ENCODE peak calls at places on chromosomes 6 and 20, in six cellular contexts. I is HCT116, N is WTC11, X is H1, D is GM12878, M is K562. Z is an unnamed sample.

GRCh38 chr20:48821261-48821910 is 6.4 kb downstream of the PREX1 start:
- DNase-seq in D (no peak), M (no peak), X (no peak), N (no peak), I (no peak), Z (no peak)

GRCh38 chr6:170045563-170045960 is 245.3 kb downstream of the DLL1 start:
- DNase-seq in M (no peak), X (no peak), I (no peak), D (no peak), N (no peak), Z (no peak)

GRCh38 chr20:30816182-30816645 is 441.2 kb upstream of the DEFB115 start:
- DNase-seq in X (no peak), I (no peak), D (no peak), N (peak), M (peak), Z (no peak)

GRCh38 chr6:797479-798077 is 104.6 kb upstream of the EXOC2 start:
- DNase-seq in D (no peak), I (peak), M (peak), N (peak), X (peak), Z (peak)

GRCh38 chr20:19746396-19746795 is 11.7 kb upstream of the RIN2 start:
- DNase-seq in N (no peak), M (no peak), X (no peak), I (no peak), D (no peak), Z (no peak)

GRCh38 chr20:14935285-14935684 is 597.9 kb upstream of the FLRT3 start:
- DNase-seq in X (no peak), I (no peak), D (no peak), M (no peak), N (no peak), Z (no peak)

GRCh38 chr6:160882741-160883340 is 108.7 kb upstream of the MAP3K4 start:
- DNase-seq in X (no peak), M (no peak), N (no peak), I (no peak), D (no peak), Z (no peak)

GRCh38 chr6:24454452-24454851 is 34.9 kb downstream of the GPLD1 start:
- DNase-seq in D (no peak), X (no peak), N (no peak), I (no peak), M (no peak), Z (no peak)

GRCh38 chr6:14059791-14060436 is 57.7 kb upstream of the CD83 start:
- DNase-seq in M (no peak), N (no peak), I (no peak), D (no peak), X (no peak), Z (no peak)

GRCh38 chr6:146912730-146913680 is 291.2 kb upstream of the STXBP5 start:
- DNase-seq in I (no peak), X (no peak), M (no peak), N (no peak), D (no peak), Z (no peak)

GRCh38 chr6:109455161-109455501 is 441 bp downstream of the MICAL1 start:
- DNase-seq in N (peak), X (no peak), I (no peak), D (no peak), M (no peak), Z (no peak)

GRCh38 chr6:41576667-41577066 is 30.5 kb downstream of the FOXP4 start:
- DNase-seq in I (no peak), M (no peak), X (no peak), N (no peak), D (no peak), Z (no peak)

GRCh38 chr6:104884867-104885517 is 25.3 kb upstream of the HACE1 start:
- DNase-seq in N (peak), M (no peak), X (no peak), I (no peak), D (no peak), Z (no peak)

GRCh38 chr6:142761756-142762155 is 183.2 kb downstream of the HIVEP2 start:
- DNase-seq in I (no peak), D (no peak), M (no peak), N (no peak), X (no peak), Z (no peak)

GRCh38 chr6:51930602-51931001 is 156.8 kb downstream of the PKHD1 start:
- DNase-seq in D (no peak), X (no peak), N (no peak), I (no peak), M (no peak), Z (no peak)

GRCh38 chr6:35919827-35920751 is 809 bp downstream of the SRPK1 start:
- DNase-seq in D (no peak), I (no peak), X (peak), M (peak), N (peak), Z (peak)

GRCh38 chr20:38125157-38126056 is 39.7 kb downstream of the TGM2 start:
- DNase-seq in D (no peak), I (no peak), N (no peak), X (peak), M (no peak), Z (peak)

GRCh38 chr20:11585752-11586352 is 331.8 kb upstream of the BTBD3 start:
- DNase-seq in I (peak), M (no peak), D (no peak), X (no peak), N (no peak), Z (peak)

GRCh38 chr6:169556758-169557505 is 144.9 kb downstream of the WDR27 start:
- DNase-seq in I (no peak), M (no peak), D (peak), X (no peak), N (no peak), Z (no peak)

GRCh38 chr6:29142349-29142748 is 28.4 kb upstream of the OR2J2 start:
- DNase-seq in X (no peak), I (no peak), M (no peak), D (no peak), N (no peak), Z (no peak)

GRCh38 chr6:135932651-135933050 is 81.2 kb downstream of the PDE7B start:
- DNase-seq in X (no peak), I (no peak), M (no peak), N (no peak), D (no peak), Z (no peak)

GRCh38 chr6:105759015-105759414 is 327.1 kb upstream of the PRDM1 start:
- DNase-seq in M (no peak), X (no peak), I (no peak), N (no peak), D (no peak), Z (no peak)

GRCh38 chr20:62816031-62816878 is 595 bp upstream of the COL9A3 start:
- DNase-seq in X (peak), N (peak), I (no peak), M (no peak), D (no peak), Z (no peak)

DNA sequence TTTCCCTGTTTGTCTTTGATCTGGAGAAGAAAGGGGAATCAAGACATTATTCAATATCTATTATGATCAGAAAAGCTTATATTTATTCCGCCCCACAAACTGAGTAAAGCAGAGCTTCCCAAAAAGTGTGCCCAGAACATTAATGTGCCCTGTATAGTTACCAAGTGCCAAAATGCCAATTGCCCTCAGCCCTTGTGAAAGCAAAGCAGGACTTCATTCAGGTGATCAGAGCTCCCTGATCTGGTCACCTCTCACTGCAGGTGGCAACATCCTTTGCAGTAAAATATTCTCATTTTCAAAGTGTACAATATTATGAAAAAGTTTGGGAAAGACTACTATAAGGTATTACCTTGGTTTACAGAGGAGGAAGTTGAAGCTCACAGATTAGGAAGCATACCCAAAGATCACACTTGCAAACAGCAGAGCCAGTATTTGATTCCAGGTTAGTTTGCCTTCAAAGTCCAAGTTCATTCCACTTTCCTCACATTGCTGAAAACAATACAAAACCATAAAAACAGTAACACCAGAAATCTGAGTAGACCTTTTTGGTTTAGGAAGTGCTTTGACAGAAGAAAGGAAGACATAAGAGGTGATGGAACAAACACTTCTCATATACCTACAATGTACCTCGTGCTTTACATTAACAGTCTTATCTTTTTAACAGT is 19.6 kb upstream of the GCLC start:
- DNase-seq in I (no peak), D (no peak), M (no peak), X (no peak), N (no peak), Z (no peak)
- TF ChIP-seq ATF3 in I (no peak), D (no peak), M (no peak), X (no peak), N (no peak), Z (no peak)

GRCh38 chr6:157143885-157144795 is 179.2 kb downstream of the TMEM242 start:
- DNase-seq in D (no peak), X (no peak), N (no peak), I (no peak), M (no peak), Z (no peak)
- TF ChIP-seq ATF3 in D (no peak), X (no peak), N (no peak), I (no peak), M (no peak), Z (no peak)

GRCh38 chr20:23393999-23394775 is 27.1 kb downstream of the NAPB start:
- DNase-seq in D (no peak), I (no peak), N (no peak), M (no peak), X (no peak), Z (no peak)

GRCh38 chr20:23396961-23397620 is 24.2 kb downstream of the NAPB start:
- DNase-seq in M (no peak), N (no peak), X (no peak), D (no peak), I (no peak), Z (no peak)

GRCh38 chr20:23399568-23400241 is 21.6 kb downstream of the NAPB start:
- DNase-seq in N (no peak), X (no peak), M (peak), D (no peak), I (no peak), Z (no peak)

GRCh38 chr20:23401051-23401450 is 20.2 kb downstream of the NAPB start:
- DNase-seq in D (no peak), M (no peak), N (no peak), I (no peak), X (no peak), Z (no peak)

GRCh38 chr20:23397961-23398360 is 23.3 kb downstream of the NAPB start:
- DNase-seq in I (no peak), X (no peak), D (no peak), M (no peak), N (no peak), Z (no peak)
- TF ChIP-seq ATF3 in I (no peak), X (no peak), D (no peak), M (no peak), N (no peak), Z (no peak)

DNA sequence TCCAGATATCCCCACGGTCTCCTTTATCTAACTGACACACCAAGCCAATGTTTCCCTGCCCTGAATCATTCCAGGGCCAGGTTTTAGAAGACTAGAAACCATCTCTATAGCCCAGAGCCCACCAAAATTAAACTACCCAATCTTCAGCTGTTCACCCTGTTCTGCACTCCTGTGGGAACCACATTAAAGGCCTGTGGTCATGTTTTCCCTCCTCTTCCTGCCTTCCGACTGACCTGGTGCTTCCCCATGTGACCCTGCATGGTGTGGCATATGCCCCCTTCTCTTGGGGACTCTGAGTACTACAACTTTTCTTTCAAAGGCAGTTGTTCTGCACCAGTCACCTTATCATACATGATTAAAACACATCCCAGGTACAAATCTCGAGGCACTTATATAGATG is 155.0 kb downstream of the TMEM200A start:
- DNase-seq in M (no peak), X (no peak), D (no peak), N (no peak), I (no peak), Z (no peak)
- TF ChIP-seq ATF3 in M (no peak), X (no peak), D (no peak), N (no peak), I (no peak), Z (no peak)

GRCh38 chr6:21808551-21809181 is 215.1 kb downstream of the SOX4 start:
- DNase-seq in N (no peak), X (no peak), D (no peak), M (no peak), I (no peak), Z (no peak)
- TF ChIP-seq ATF3 in N (no peak), X (no peak), D (no peak), M (no peak), I (no peak), Z (no peak)

GRCh38 chr6:139580592-139581484 is 206.4 kb upstream of the CITED2 start:
- DNase-seq in D (peak), X (no peak), I (no peak), N (no peak), M (no peak), Z (no peak)
- TF ChIP-seq ATF3 in D (no peak), X (no peak), I (no peak), N (no peak), M (no peak), Z (no peak)

DNA sequence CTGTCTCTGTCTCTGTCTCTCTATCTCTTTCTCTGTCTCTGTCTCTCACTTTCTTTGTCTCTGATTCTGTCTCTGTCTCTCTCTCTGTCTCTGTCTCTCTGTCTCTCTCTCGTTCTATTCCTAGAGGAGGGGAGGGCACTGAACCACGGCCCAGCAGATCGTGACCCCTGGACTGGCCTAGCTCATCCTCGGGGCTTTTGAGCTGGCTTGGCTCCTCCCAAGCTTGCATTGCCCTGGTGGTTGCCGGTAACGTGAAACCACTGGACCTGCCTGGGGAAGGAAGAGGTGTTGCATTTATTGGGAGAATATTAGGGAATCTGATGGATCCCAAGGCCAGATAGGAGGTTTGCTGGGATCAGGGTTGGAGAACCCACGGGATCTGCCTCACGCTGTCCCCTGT is 228.1 kb downstream of the TTLL2 start:
- DNase-seq in I (no peak), M (no peak), D (no peak), N (no peak), X (no peak), Z (no peak)
- TF ChIP-seq ATF3 in I (no peak), M (no peak), D (no peak), N (no peak), X (no peak), Z (no peak)

DNA sequence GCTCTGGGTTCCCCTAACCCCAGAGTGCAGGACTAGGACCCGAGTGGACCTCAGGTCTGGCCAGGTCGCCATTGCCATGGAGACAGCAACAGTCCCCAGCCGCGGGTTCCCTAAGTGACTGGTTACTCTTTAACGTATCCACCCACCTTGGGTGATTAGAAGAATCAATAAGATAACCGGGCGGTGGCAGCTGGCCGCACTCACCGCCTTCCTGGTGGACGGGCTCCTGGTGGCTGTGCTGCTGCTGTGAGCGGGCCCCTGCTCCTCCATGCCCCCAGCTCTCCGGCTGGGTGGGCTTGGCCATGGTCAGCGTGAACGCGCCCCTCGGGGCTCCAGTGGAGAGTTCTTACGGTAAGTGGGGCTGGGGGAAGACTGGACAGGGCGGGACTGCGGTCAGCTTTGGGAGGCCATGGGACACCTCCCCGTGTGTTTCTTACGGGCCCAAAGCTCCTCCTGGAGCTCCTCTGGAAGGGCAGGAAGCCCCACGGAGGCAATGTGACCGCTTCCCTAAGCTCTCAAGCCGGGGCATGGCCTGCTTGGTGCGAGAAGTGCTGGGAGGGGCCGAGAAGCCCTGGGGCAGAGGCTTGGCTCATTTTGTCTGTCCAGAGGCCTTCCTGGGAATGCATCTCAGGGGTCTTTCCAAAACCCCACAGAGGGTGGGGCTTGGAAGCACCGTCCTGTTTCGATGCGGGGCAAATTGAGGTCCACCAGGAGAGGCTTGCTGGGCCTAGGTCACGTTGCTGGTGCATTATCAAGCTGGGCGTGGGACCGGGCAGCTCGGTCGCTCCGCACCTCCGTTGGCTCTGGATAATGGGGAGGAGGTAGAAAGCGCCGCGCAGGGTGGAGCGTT is at the start of gene HNF4A:
- DNase-seq in M (no peak), N (no peak), I (no peak), D (no peak), X (no peak), Z (peak)
- TF ChIP-seq ATF3 in M (no peak), N (no peak), I (no peak), D (no peak), X (no peak), Z (peak)

GRCh38 chr20:1405801-1406200 is 12.9 kb upstream of the FKBP1A start:
- DNase-seq in X (no peak), N (no peak), M (no peak), I (no peak), D (no peak), Z (no peak)

GRCh38 chr20:1402149-1402548 is 9.3 kb upstream of the FKBP1A start:
- DNase-seq in D (no peak), N (no peak), X (no peak), I (no peak), M (no peak), Z (no peak)

GRCh38 chr20:1397710-1398109 is 4.9 kb upstream of the FKBP1A start:
- DNase-seq in D (no peak), N (no peak), X (no peak), M (no peak), I (no peak), Z (no peak)

GRCh38 chr20:1403624-1404023 is 10.8 kb upstream of the FKBP1A start:
- DNase-seq in I (no peak), D (no peak), M (no peak), X (no peak), N (no peak), Z (no peak)

GRCh38 chr20:1401431-1401907 is 8.6 kb upstream of the FKBP1A start:
- DNase-seq in N (no peak), M (no peak), X (no peak), D (no peak), I (no peak), Z (peak)
- TF ChIP-seq ATF3 in N (no peak), M (no peak), X (no peak), D (no peak), I (no peak), Z (no peak)

GRCh38 chr20:24451992-24452391 is 17.4 kb upstream of the SYNDIG1 start:
- DNase-seq in M (no peak), D (no peak), N (no peak), I (no peak), X (no peak), Z (no peak)
- TF ChIP-seq ATF3 in M (no peak), D (no peak), N (no peak), I (no peak), X (no peak), Z (no peak)

Z was measured in HepG2.